ENCODE peak calls at places on chromosomes 11 and 22, in nine cellular contexts. One of them, this sample, is unnamed.

GRCh38 chr22:40247976-40248375 is 70.3 kb downstream of the TNRC6B start:
- DNase-seq in choroid plexus epithelial cell: no peak
- DNase-seq in RWPE1: no peak
- DNase-seq in endodermal cell: no peak
- DNase-seq in adrenal gland: no peak
- DNase-seq in brain microvascular endothelial cell: no peak
- DNase-seq in CD4-positive, alpha-beta T cell: peak; percentile 49
- DNase-seq in colonic mucosa: no peak
- DNase-seq in lower lobe of right lung: no peak
- DNase-seq in this sample: no peak

GRCh38 chr22:49203863-49204598 is 623.6 kb downstream of the BRD1 start:
- DNase-seq in choroid plexus epithelial cell: no peak
- DNase-seq in RWPE1: no peak
- DNase-seq in endodermal cell: peak; percentile 17
- DNase-seq in adrenal gland: no peak
- DNase-seq in brain microvascular endothelial cell: no peak
- DNase-seq in CD4-positive, alpha-beta T cell: no peak
- DNase-seq in colonic mucosa: no peak
- DNase-seq in lower lobe of right lung: no peak
- DNase-seq in this sample: no peak

GRCh38 chr11:66687831-66688281 is 10.2 kb upstream of the RBM4B start:
- DNase-seq in choroid plexus epithelial cell: no peak
- DNase-seq in RWPE1: no peak
- DNase-seq in endodermal cell: no peak
- DNase-seq in adrenal gland: no peak
- DNase-seq in brain microvascular endothelial cell: no peak
- DNase-seq in CD4-positive, alpha-beta T cell: no peak
- DNase-seq in colonic mucosa: no peak
- DNase-seq in lower lobe of right lung: no peak
- DNase-seq in this sample: no peak

GRCh38 chr11:113167599-113167998 is 146.8 kb upstream of the TTC12 start:
- DNase-seq in choroid plexus epithelial cell: no peak
- DNase-seq in RWPE1: no peak
- DNase-seq in endodermal cell: no peak
- DNase-seq in adrenal gland: no peak
- DNase-seq in brain microvascular endothelial cell: no peak
- DNase-seq in CD4-positive, alpha-beta T cell: no peak
- DNase-seq in colonic mucosa: no peak
- DNase-seq in lower lobe of right lung: no peak
- DNase-seq in this sample: no peak

GRCh38 chr11:65541093-65542010 is 16.5 kb downstream of the SCYL1 start:
- DNase-seq in choroid plexus epithelial cell: no peak
- DNase-seq in RWPE1: no peak
- DNase-seq in endodermal cell: no peak
- DNase-seq in adrenal gland: no peak
- DNase-seq in brain microvascular endothelial cell: no peak
- DNase-seq in CD4-positive, alpha-beta T cell: no peak
- DNase-seq in colonic mucosa: no peak
- DNase-seq in lower lobe of right lung: no peak
- DNase-seq in this sample: no peak

GRCh38 chr11:110894224-110894623 is 182.0 kb upstream of the ARHGAP20 start:
- DNase-seq in choroid plexus epithelial cell: no peak
- DNase-seq in RWPE1: no peak
- DNase-seq in endodermal cell: no peak
- DNase-seq in adrenal gland: no peak
- DNase-seq in brain microvascular endothelial cell: no peak
- DNase-seq in CD4-positive, alpha-beta T cell: no peak
- DNase-seq in colonic mucosa: no peak
- DNase-seq in lower lobe of right lung: no peak
- DNase-seq in this sample: no peak

GRCh38 chr22:46031561-46031960 is 54.6 kb upstream of the WNT7B start:
- DNase-seq in choroid plexus epithelial cell: no peak
- DNase-seq in RWPE1: no peak
- DNase-seq in endodermal cell: peak; percentile 52
- DNase-seq in adrenal gland: no peak
- DNase-seq in brain microvascular endothelial cell: no peak
- DNase-seq in CD4-positive, alpha-beta T cell: no peak
- DNase-seq in colonic mucosa: no peak
- DNase-seq in lower lobe of right lung: peak; percentile 24
- DNase-seq in this sample: no peak

GRCh38 chr11:47518212-47518959 is 34.5 kb downstream of the CELF1 start:
- DNase-seq in choroid plexus epithelial cell: no peak
- DNase-seq in RWPE1: no peak
- DNase-seq in endodermal cell: no peak
- DNase-seq in adrenal gland: no peak
- DNase-seq in brain microvascular endothelial cell: no peak
- DNase-seq in CD4-positive, alpha-beta T cell: no peak
- DNase-seq in colonic mucosa: no peak
- DNase-seq in lower lobe of right lung: no peak
- DNase-seq in this sample: no peak

GRCh38 chr11:94727766-94728165 is 40.4 kb upstream of the AMOTL1 start:
- DNase-seq in choroid plexus epithelial cell: no peak
- DNase-seq in RWPE1: no peak
- DNase-seq in endodermal cell: no peak
- DNase-seq in adrenal gland: no peak
- DNase-seq in brain microvascular endothelial cell: no peak
- DNase-seq in CD4-positive, alpha-beta T cell: no peak
- DNase-seq in colonic mucosa: no peak
- DNase-seq in lower lobe of right lung: no peak
- DNase-seq in this sample: no peak

GRCh38 chr11:111526501-111526900 is 11.9 kb downstream of the HOATZ start:
- DNase-seq in choroid plexus epithelial cell: peak; percentile 70
- DNase-seq in RWPE1: peak; percentile 64
- DNase-seq in endodermal cell: no peak
- DNase-seq in adrenal gland: no peak
- DNase-seq in brain microvascular endothelial cell: peak; percentile 66
- DNase-seq in CD4-positive, alpha-beta T cell: no peak
- DNase-seq in colonic mucosa: no peak
- DNase-seq in lower lobe of right lung: no peak
- DNase-seq in this sample: no peak

GRCh38 chr11:2693271-2693833 is 6.4 kb downstream of the KCNQ1OT1 start:
- DNase-seq in choroid plexus epithelial cell: no peak
- DNase-seq in RWPE1: no peak
- DNase-seq in endodermal cell: peak; percentile 98
- DNase-seq in adrenal gland: peak; percentile 5
- DNase-seq in brain microvascular endothelial cell: no peak
- DNase-seq in CD4-positive, alpha-beta T cell: no peak
- DNase-seq in colonic mucosa: no peak
- DNase-seq in lower lobe of right lung: no peak
- DNase-seq in this sample: no peak

GRCh38 chr11:14894657-14895598 is 2.9 kb upstream of the CYP2R1 start:
- DNase-seq in choroid plexus epithelial cell: peak; percentile 73
- DNase-seq in RWPE1: no peak
- DNase-seq in endodermal cell: no peak
- DNase-seq in adrenal gland: peak; percentile 26
- DNase-seq in brain microvascular endothelial cell: no peak
- DNase-seq in CD4-positive, alpha-beta T cell: no peak
- DNase-seq in colonic mucosa: no peak
- DNase-seq in lower lobe of right lung: peak; percentile 80
- DNase-seq in this sample: peak; percentile 74

GRCh38 chr11:63908631-63909491 is 8.1 kb downstream of the RCOR2 start:
- DNase-seq in choroid plexus epithelial cell: no peak
- DNase-seq in RWPE1: no peak
- DNase-seq in endodermal cell: peak; percentile 50
- DNase-seq in adrenal gland: no peak
- DNase-seq in brain microvascular endothelial cell: no peak
- DNase-seq in CD4-positive, alpha-beta T cell: no peak
- DNase-seq in colonic mucosa: no peak
- DNase-seq in lower lobe of right lung: no peak
- DNase-seq in this sample: no peak

GRCh38 chr11:86153439-86153838 is 84.6 kb upstream of the PICALM start:
- DNase-seq in choroid plexus epithelial cell: no peak
- DNase-seq in RWPE1: no peak
- DNase-seq in endodermal cell: no peak
- DNase-seq in adrenal gland: no peak
- DNase-seq in brain microvascular endothelial cell: no peak
- DNase-seq in CD4-positive, alpha-beta T cell: no peak
- DNase-seq in colonic mucosa: no peak
- DNase-seq in lower lobe of right lung: no peak
- DNase-seq in this sample: no peak

GRCh38 chr11:115222218-115222862 is 281.9 kb downstream of the CADM1 start:
- DNase-seq in choroid plexus epithelial cell: peak; percentile 98
- DNase-seq in RWPE1: peak; percentile 76
- DNase-seq in endodermal cell: peak; percentile 59
- DNase-seq in adrenal gland: peak; percentile 28
- DNase-seq in brain microvascular endothelial cell: peak; percentile 87
- DNase-seq in CD4-positive, alpha-beta T cell: no peak
- DNase-seq in colonic mucosa: no peak
- DNase-seq in lower lobe of right lung: no peak
- DNase-seq in this sample: peak; percentile 96

GRCh38 chr11:4763096-4763495 is 6.6 kb downstream of the OR51F1 start:
- DNase-seq in choroid plexus epithelial cell: no peak
- DNase-seq in RWPE1: no peak
- DNase-seq in endodermal cell: no peak
- DNase-seq in adrenal gland: no peak
- DNase-seq in brain microvascular endothelial cell: no peak
- DNase-seq in CD4-positive, alpha-beta T cell: no peak
- DNase-seq in colonic mucosa: no peak
- DNase-seq in lower lobe of right lung: no peak
- DNase-seq in this sample: no peak

GRCh38 chr11:10005955-10006525 is 288.0 kb downstream of the SBF2 start:
- DNase-seq in choroid plexus epithelial cell: no peak
- DNase-seq in RWPE1: no peak
- DNase-seq in endodermal cell: no peak
- DNase-seq in adrenal gland: no peak
- DNase-seq in brain microvascular endothelial cell: no peak
- DNase-seq in CD4-positive, alpha-beta T cell: no peak
- DNase-seq in colonic mucosa: no peak
- DNase-seq in lower lobe of right lung: no peak
- DNase-seq in this sample: no peak

GRCh38 chr11:78742430-78742829 is 167.8 kb upstream of the NARS2 start:
- DNase-seq in choroid plexus epithelial cell: no peak
- DNase-seq in RWPE1: peak; percentile 11
- DNase-seq in endodermal cell: no peak
- DNase-seq in adrenal gland: peak; percentile 10
- DNase-seq in brain microvascular endothelial cell: no peak
- DNase-seq in CD4-positive, alpha-beta T cell: no peak
- DNase-seq in colonic mucosa: peak; percentile 89
- DNase-seq in lower lobe of right lung: peak; percentile 74
- DNase-seq in this sample: peak; percentile 92

GRCh38 chr22:39472570-39473556 is 16.1 kb downstream of the MGAT3 start:
- DNase-seq in choroid plexus epithelial cell: peak; percentile 73
- DNase-seq in RWPE1: no peak
- DNase-seq in endodermal cell: no peak
- DNase-seq in adrenal gland: no peak
- DNase-seq in brain microvascular endothelial cell: peak; percentile 62
- DNase-seq in CD4-positive, alpha-beta T cell: no peak
- DNase-seq in colonic mucosa: peak; percentile 93
- DNase-seq in lower lobe of right lung: no peak
- DNase-seq in this sample: no peak

GRCh38 chr11:8631395-8632110 is 37.5 kb upstream of the STK33 start:
- DNase-seq in choroid plexus epithelial cell: peak; percentile 93
- DNase-seq in RWPE1: peak; percentile 22
- DNase-seq in endodermal cell: no peak
- DNase-seq in adrenal gland: peak; percentile 24
- DNase-seq in brain microvascular endothelial cell: peak; percentile 87
- DNase-seq in CD4-positive, alpha-beta T cell: no peak
- DNase-seq in colonic mucosa: peak; percentile 22
- DNase-seq in lower lobe of right lung: no peak
- DNase-seq in this sample: peak; percentile 65

GRCh38 chr11:8071616-8072581 is 9.1 kb upstream of the TUB start:
- DNase-seq in choroid plexus epithelial cell: no peak
- DNase-seq in RWPE1: no peak
- DNase-seq in endodermal cell: peak; percentile 70
- DNase-seq in adrenal gland: no peak
- DNase-seq in brain microvascular endothelial cell: no peak
- DNase-seq in CD4-positive, alpha-beta T cell: no peak
- DNase-seq in colonic mucosa: no peak
- DNase-seq in lower lobe of right lung: no peak
- DNase-seq in this sample: no peak

GRCh38 chr11:33716236-33716635 is 15.6 kb upstream of the C11orf91 start:
- DNase-seq in choroid plexus epithelial cell: peak; percentile 74
- DNase-seq in RWPE1: no peak
- DNase-seq in endodermal cell: no peak
- DNase-seq in adrenal gland: peak; percentile 43
- DNase-seq in brain microvascular endothelial cell: no peak
- DNase-seq in CD4-positive, alpha-beta T cell: no peak
- DNase-seq in colonic mucosa: no peak
- DNase-seq in lower lobe of right lung: no peak
- DNase-seq in this sample: peak; percentile 86

GRCh38 chr11:86664930-86665329 is 7.5 kb downstream of the ME3 start:
- DNase-seq in choroid plexus epithelial cell: no peak
- DNase-seq in RWPE1: no peak
- DNase-seq in endodermal cell: no peak
- DNase-seq in adrenal gland: no peak
- DNase-seq in brain microvascular endothelial cell: no peak
- DNase-seq in CD4-positive, alpha-beta T cell: no peak
- DNase-seq in colonic mucosa: no peak
- DNase-seq in lower lobe of right lung: no peak
- DNase-seq in this sample: no peak

GRCh38 chr22:26890870-26891269 is 233.5 kb downstream of the MIAT start:
- DNase-seq in choroid plexus epithelial cell: no peak
- DNase-seq in RWPE1: no peak
- DNase-seq in endodermal cell: peak; percentile 69
- DNase-seq in adrenal gland: no peak
- DNase-seq in brain microvascular endothelial cell: no peak
- DNase-seq in CD4-positive, alpha-beta T cell: no peak
- DNase-seq in colonic mucosa: no peak
- DNase-seq in lower lobe of right lung: no peak
- DNase-seq in this sample: no peak
- TF ChIP-seq CTCF in choroid plexus epithelial cell: peak; percentile 19
- TF ChIP-seq CTCF in RWPE1: no peak
- TF ChIP-seq CTCF in endodermal cell: peak; percentile 59
- TF ChIP-seq CTCF in adrenal gland: no peak
- TF ChIP-seq CTCF in brain microvascular endothelial cell: peak; percentile 17
- TF ChIP-seq CTCF in CD4-positive, alpha-beta T cell: no peak
- TF ChIP-seq CTCF in colonic mucosa: no peak
- TF ChIP-seq CTCF in lower lobe of right lung: no peak
- TF ChIP-seq CTCF in this sample: no peak

GRCh38 chr11:82864268-82864667 is 36.0 kb downstream of the PRCP start:
- DNase-seq in choroid plexus epithelial cell: peak; percentile 92
- DNase-seq in RWPE1: peak; percentile 64
- DNase-seq in endodermal cell: peak; percentile 83
- DNase-seq in adrenal gland: peak; percentile 75
- DNase-seq in brain microvascular endothelial cell: peak; percentile 45
- DNase-seq in CD4-positive, alpha-beta T cell: no peak
- DNase-seq in colonic mucosa: peak; percentile 41
- DNase-seq in lower lobe of right lung: peak; percentile 77
- DNase-seq in this sample: peak; percentile 81
- TF ChIP-seq CTCF in choroid plexus epithelial cell: peak; percentile 79
- TF ChIP-seq CTCF in RWPE1: peak; percentile 43
- TF ChIP-seq CTCF in endodermal cell: peak; percentile 92
- TF ChIP-seq CTCF in adrenal gland: peak; percentile 72
- TF ChIP-seq CTCF in brain microvascular endothelial cell: peak; percentile 80
- TF ChIP-seq CTCF in CD4-positive, alpha-beta T cell: peak; percentile 47
- TF ChIP-seq CTCF in colonic mucosa: peak; percentile 35
- TF ChIP-seq CTCF in lower lobe of right lung: peak; percentile 59
- TF ChIP-seq CTCF in this sample: peak; percentile 63

GRCh38 chr22:23750744-23751440 is at the start of gene ZNF70:
- DNase-seq in choroid plexus epithelial cell: peak; percentile 79
- DNase-seq in RWPE1: peak; percentile 80
- DNase-seq in endodermal cell: peak; percentile 96
- DNase-seq in adrenal gland: peak; percentile 87
- DNase-seq in brain microvascular endothelial cell: peak; percentile 42
- DNase-seq in CD4-positive, alpha-beta T cell: peak; percentile 81
- DNase-seq in colonic mucosa: peak; percentile 91
- DNase-seq in lower lobe of right lung: peak; percentile 95
- DNase-seq in this sample: peak; percentile 84
- TF ChIP-seq CTCF in choroid plexus epithelial cell: peak; percentile 30
- TF ChIP-seq CTCF in RWPE1: no peak
- TF ChIP-seq CTCF in endodermal cell: peak; percentile 17
- TF ChIP-seq CTCF in adrenal gland: peak; percentile 18
- TF ChIP-seq CTCF in brain microvascular endothelial cell: peak; percentile 47
- TF ChIP-seq CTCF in CD4-positive, alpha-beta T cell: no peak
- TF ChIP-seq CTCF in colonic mucosa: no peak
- TF ChIP-seq CTCF in lower lobe of right lung: peak; percentile 35
- TF ChIP-seq CTCF in this sample: no peak

GRCh38 chr22:43477151-43477725 is 65.4 kb downstream of the MPPED1 start:
- DNase-seq in choroid plexus epithelial cell: no peak
- DNase-seq in RWPE1: no peak
- DNase-seq in endodermal cell: no peak
- DNase-seq in adrenal gland: no peak
- DNase-seq in brain microvascular endothelial cell: no peak
- DNase-seq in CD4-positive, alpha-beta T cell: no peak
- DNase-seq in colonic mucosa: no peak
- DNase-seq in lower lobe of right lung: no peak
- DNase-seq in this sample: no peak
- TF ChIP-seq CTCF in choroid plexus epithelial cell: no peak
- TF ChIP-seq CTCF in RWPE1: no peak
- TF ChIP-seq CTCF in endodermal cell: no peak
- TF ChIP-seq CTCF in adrenal gland: no peak
- TF ChIP-seq CTCF in brain microvascular endothelial cell: no peak
- TF ChIP-seq CTCF in CD4-positive, alpha-beta T cell: no peak
- TF ChIP-seq CTCF in colonic mucosa: no peak
- TF ChIP-seq CTCF in lower lobe of right lung: no peak
- TF ChIP-seq CTCF in this sample: no peak

This sample was measured in MCF 10A.